ENCODE peak calls at places on chromosomes 11 and 22, in ten cellular contexts. One of them, this sample, is unnamed.

GRCh38 chr22:46355369-46355995 is 20.0 kb downstream of the TRMU start:
- DNase-seq in SHP77: peak
- DNase-seq in hypothalamus: peak
- DNase-seq in AG20443: peak
- DNase-seq in left cardiac atrium: peak
- DNase-seq in astrocyte of the spinal cord: peak
- DNase-seq in esophagus squamous epithelium: no peak
- DNase-seq in brain microvascular endothelial cell: peak
- DNase-seq in NCI-H1105 treated with DMSO at 0.1 percent for 48 hours: no peak
- DNase-seq in amniotic stem cell: peak
- DNase-seq in this sample: no peak

GRCh38 chr11:116454020-116454645 is 318.7 kb downstream of the BUD13 start:
- DNase-seq in SHP77: peak
- DNase-seq in hypothalamus: peak
- DNase-seq in AG20443: peak
- DNase-seq in left cardiac atrium: peak
- DNase-seq in astrocyte of the spinal cord: peak
- DNase-seq in esophagus squamous epithelium: no peak
- DNase-seq in brain microvascular endothelial cell: peak
- DNase-seq in NCI-H1105 treated with DMSO at 0.1 percent for 48 hours: peak
- DNase-seq in amniotic stem cell: no peak
- DNase-seq in this sample: no peak

GRCh38 chr22:30183271-30183670 is 63.3 kb downstream of the LIF start:
- DNase-seq in SHP77: no peak
- DNase-seq in hypothalamus: no peak
- DNase-seq in AG20443: no peak
- DNase-seq in left cardiac atrium: no peak
- DNase-seq in astrocyte of the spinal cord: no peak
- DNase-seq in esophagus squamous epithelium: no peak
- DNase-seq in brain microvascular endothelial cell: no peak
- DNase-seq in NCI-H1105 treated with DMSO at 0.1 percent for 48 hours: no peak
- DNase-seq in amniotic stem cell: no peak
- DNase-seq in this sample: no peak

GRCh38 chr11:66720223-66720898 is 8.7 kb downstream of the SPTBN2 start:
- DNase-seq in SHP77: peak
- DNase-seq in hypothalamus: no peak
- DNase-seq in AG20443: peak
- DNase-seq in left cardiac atrium: no peak
- DNase-seq in astrocyte of the spinal cord: peak
- DNase-seq in esophagus squamous epithelium: no peak
- DNase-seq in brain microvascular endothelial cell: peak
- DNase-seq in NCI-H1105 treated with DMSO at 0.1 percent for 48 hours: peak
- DNase-seq in amniotic stem cell: no peak
- DNase-seq in this sample: peak

GRCh38 chr11:65129649-65130441 is 4.5 kb downstream of the SYVN1 start:
- DNase-seq in SHP77: no peak
- DNase-seq in hypothalamus: no peak
- DNase-seq in AG20443: no peak
- DNase-seq in left cardiac atrium: no peak
- DNase-seq in astrocyte of the spinal cord: no peak
- DNase-seq in esophagus squamous epithelium: no peak
- DNase-seq in brain microvascular endothelial cell: no peak
- DNase-seq in NCI-H1105 treated with DMSO at 0.1 percent for 48 hours: no peak
- DNase-seq in amniotic stem cell: no peak
- DNase-seq in this sample: no peak

GRCh38 chr11:117633976-117634755 is 162.8 kb downstream of the DSCAML1 start:
- DNase-seq in SHP77: no peak
- DNase-seq in hypothalamus: no peak
- DNase-seq in AG20443: no peak
- DNase-seq in left cardiac atrium: no peak
- DNase-seq in astrocyte of the spinal cord: no peak
- DNase-seq in esophagus squamous epithelium: no peak
- DNase-seq in brain microvascular endothelial cell: no peak
- DNase-seq in NCI-H1105 treated with DMSO at 0.1 percent for 48 hours: no peak
- DNase-seq in amniotic stem cell: no peak
- DNase-seq in this sample: no peak

GRCh38 chr11:105202844-105203548 is 63.4 kb upstream of the CARD18 start:
- DNase-seq in SHP77: no peak
- DNase-seq in hypothalamus: no peak
- DNase-seq in AG20443: no peak
- DNase-seq in left cardiac atrium: no peak
- DNase-seq in astrocyte of the spinal cord: peak
- DNase-seq in esophagus squamous epithelium: no peak
- DNase-seq in brain microvascular endothelial cell: no peak
- DNase-seq in NCI-H1105 treated with DMSO at 0.1 percent for 48 hours: no peak
- DNase-seq in amniotic stem cell: no peak
- DNase-seq in this sample: no peak

GRCh38 chr22:38989461-38989860 is 7.3 kb downstream of the APOBEC3B start:
- DNase-seq in SHP77: no peak
- DNase-seq in hypothalamus: no peak
- DNase-seq in AG20443: no peak
- DNase-seq in left cardiac atrium: no peak
- DNase-seq in astrocyte of the spinal cord: no peak
- DNase-seq in esophagus squamous epithelium: no peak
- DNase-seq in brain microvascular endothelial cell: no peak
- DNase-seq in NCI-H1105 treated with DMSO at 0.1 percent for 48 hours: no peak
- DNase-seq in amniotic stem cell: no peak
- DNase-seq in this sample: no peak

GRCh38 chr22:22410677-22411076 is 97.9 kb downstream of the ZNF280B start:
- DNase-seq in SHP77: no peak
- DNase-seq in hypothalamus: no peak
- DNase-seq in AG20443: no peak
- DNase-seq in left cardiac atrium: no peak
- DNase-seq in astrocyte of the spinal cord: no peak
- DNase-seq in esophagus squamous epithelium: no peak
- DNase-seq in brain microvascular endothelial cell: no peak
- DNase-seq in NCI-H1105 treated with DMSO at 0.1 percent for 48 hours: no peak
- DNase-seq in amniotic stem cell: no peak
- DNase-seq in this sample: no peak

GRCh38 chr22:45771711-45772110 is 100.1 kb downstream of the ATXN10 start:
- DNase-seq in SHP77: no peak
- DNase-seq in hypothalamus: no peak
- DNase-seq in AG20443: no peak
- DNase-seq in left cardiac atrium: no peak
- DNase-seq in astrocyte of the spinal cord: peak
- DNase-seq in esophagus squamous epithelium: no peak
- DNase-seq in brain microvascular endothelial cell: no peak
- DNase-seq in NCI-H1105 treated with DMSO at 0.1 percent for 48 hours: no peak
- DNase-seq in amniotic stem cell: no peak
- DNase-seq in this sample: no peak

GRCh38 chr11:94574193-94574961 is 7.2 kb downstream of the PIWIL4 start:
- DNase-seq in SHP77: no peak
- DNase-seq in hypothalamus: no peak
- DNase-seq in AG20443: peak
- DNase-seq in left cardiac atrium: peak
- DNase-seq in astrocyte of the spinal cord: peak
- DNase-seq in esophagus squamous epithelium: no peak
- DNase-seq in brain microvascular endothelial cell: peak
- DNase-seq in NCI-H1105 treated with DMSO at 0.1 percent for 48 hours: no peak
- DNase-seq in amniotic stem cell: no peak
- DNase-seq in this sample: no peak

GRCh38 chr11:6568191-6568918 is 35.1 kb downstream of the RRP8 start:
- DNase-seq in SHP77: no peak
- DNase-seq in hypothalamus: peak
- DNase-seq in AG20443: peak
- DNase-seq in left cardiac atrium: no peak
- DNase-seq in astrocyte of the spinal cord: peak
- DNase-seq in esophagus squamous epithelium: no peak
- DNase-seq in brain microvascular endothelial cell: peak
- DNase-seq in NCI-H1105 treated with DMSO at 0.1 percent for 48 hours: peak
- DNase-seq in amniotic stem cell: no peak
- DNase-seq in this sample: peak

GRCh38 chr11:8082391-8083087 is 1.5 kb downstream of the TUB start:
- DNase-seq in SHP77: no peak
- DNase-seq in hypothalamus: no peak
- DNase-seq in AG20443: peak
- DNase-seq in left cardiac atrium: peak
- DNase-seq in astrocyte of the spinal cord: no peak
- DNase-seq in esophagus squamous epithelium: no peak
- DNase-seq in brain microvascular endothelial cell: no peak
- DNase-seq in NCI-H1105 treated with DMSO at 0.1 percent for 48 hours: peak
- DNase-seq in amniotic stem cell: no peak
- DNase-seq in this sample: peak

GRCh38 chr22:50621491-50621880 is 6.5 kb downstream of the ARSA start:
- DNase-seq in SHP77: no peak
- DNase-seq in hypothalamus: no peak
- DNase-seq in AG20443: no peak
- DNase-seq in left cardiac atrium: no peak
- DNase-seq in astrocyte of the spinal cord: no peak
- DNase-seq in esophagus squamous epithelium: no peak
- DNase-seq in brain microvascular endothelial cell: no peak
- DNase-seq in NCI-H1105 treated with DMSO at 0.1 percent for 48 hours: peak
- DNase-seq in amniotic stem cell: no peak
- DNase-seq in this sample: no peak

GRCh38 chr11:126127898-126128297 is 65.2 kb upstream of the CDON start:
- DNase-seq in SHP77: no peak
- DNase-seq in hypothalamus: no peak
- DNase-seq in AG20443: no peak
- DNase-seq in left cardiac atrium: no peak
- DNase-seq in astrocyte of the spinal cord: no peak
- DNase-seq in esophagus squamous epithelium: no peak
- DNase-seq in brain microvascular endothelial cell: no peak
- DNase-seq in NCI-H1105 treated with DMSO at 0.1 percent for 48 hours: no peak
- DNase-seq in amniotic stem cell: no peak
- DNase-seq in this sample: peak

GRCh38 chr22:26429458-26430238 is 588 bp downstream of the ASPHD2 start:
- DNase-seq in SHP77: no peak
- DNase-seq in hypothalamus: no peak
- DNase-seq in AG20443: peak
- DNase-seq in left cardiac atrium: no peak
- DNase-seq in astrocyte of the spinal cord: no peak
- DNase-seq in esophagus squamous epithelium: no peak
- DNase-seq in brain microvascular endothelial cell: no peak
- DNase-seq in NCI-H1105 treated with DMSO at 0.1 percent for 48 hours: no peak
- DNase-seq in amniotic stem cell: no peak
- DNase-seq in this sample: no peak

GRCh38 chr11:59755701-59756495 is 722 bp downstream of the STX3 start:
- DNase-seq in SHP77: peak
- DNase-seq in hypothalamus: peak
- DNase-seq in AG20443: peak
- DNase-seq in left cardiac atrium: peak
- DNase-seq in astrocyte of the spinal cord: peak
- DNase-seq in esophagus squamous epithelium: no peak
- DNase-seq in brain microvascular endothelial cell: peak
- DNase-seq in NCI-H1105 treated with DMSO at 0.1 percent for 48 hours: peak
- DNase-seq in amniotic stem cell: peak
- DNase-seq in this sample: no peak

GRCh38 chr22:25172153-25172552 is 27.5 kb upstream of the CRYBB3 start:
- DNase-seq in SHP77: peak
- DNase-seq in hypothalamus: no peak
- DNase-seq in AG20443: no peak
- DNase-seq in left cardiac atrium: no peak
- DNase-seq in astrocyte of the spinal cord: no peak
- DNase-seq in esophagus squamous epithelium: no peak
- DNase-seq in brain microvascular endothelial cell: no peak
- DNase-seq in NCI-H1105 treated with DMSO at 0.1 percent for 48 hours: no peak
- DNase-seq in amniotic stem cell: no peak
- DNase-seq in this sample: no peak

GRCh38 chr22:20999350-21000214 is 2.3 kb downstream of the THAP7 start:
- DNase-seq in SHP77: no peak
- DNase-seq in hypothalamus: no peak
- DNase-seq in AG20443: no peak
- DNase-seq in left cardiac atrium: no peak
- DNase-seq in astrocyte of the spinal cord: no peak
- DNase-seq in esophagus squamous epithelium: no peak
- DNase-seq in brain microvascular endothelial cell: no peak
- DNase-seq in NCI-H1105 treated with DMSO at 0.1 percent for 48 hours: no peak
- DNase-seq in amniotic stem cell: no peak
- DNase-seq in this sample: no peak

GRCh38 chr11:122179966-122180365 is 64.0 kb upstream of the BLID start:
- DNase-seq in SHP77: no peak
- DNase-seq in hypothalamus: no peak
- DNase-seq in AG20443: no peak
- DNase-seq in left cardiac atrium: no peak
- DNase-seq in astrocyte of the spinal cord: no peak
- DNase-seq in esophagus squamous epithelium: no peak
- DNase-seq in brain microvascular endothelial cell: no peak
- DNase-seq in NCI-H1105 treated with DMSO at 0.1 percent for 48 hours: no peak
- DNase-seq in amniotic stem cell: no peak
- DNase-seq in this sample: no peak

GRCh38 chr22:19615001-19615461 is 90.8 kb upstream of the CLDN5 start:
- DNase-seq in SHP77: no peak
- DNase-seq in hypothalamus: no peak
- DNase-seq in AG20443: no peak
- DNase-seq in left cardiac atrium: no peak
- DNase-seq in astrocyte of the spinal cord: no peak
- DNase-seq in esophagus squamous epithelium: no peak
- DNase-seq in brain microvascular endothelial cell: no peak
- DNase-seq in NCI-H1105 treated with DMSO at 0.1 percent for 48 hours: no peak
- DNase-seq in amniotic stem cell: no peak
- DNase-seq in this sample: no peak

GRCh38 chr11:111429066-111429506 is 50.0 kb upstream of the POU2AF1 start:
- DNase-seq in SHP77: peak
- DNase-seq in hypothalamus: no peak
- DNase-seq in AG20443: peak
- DNase-seq in left cardiac atrium: peak
- DNase-seq in astrocyte of the spinal cord: peak
- DNase-seq in esophagus squamous epithelium: no peak
- DNase-seq in brain microvascular endothelial cell: peak
- DNase-seq in NCI-H1105 treated with DMSO at 0.1 percent for 48 hours: peak
- DNase-seq in amniotic stem cell: peak
- DNase-seq in this sample: no peak

GRCh38 chr22:40542821-40543540 is 93.5 kb downstream of the MRTFA start:
- DNase-seq in SHP77: no peak
- DNase-seq in hypothalamus: no peak
- DNase-seq in AG20443: no peak
- DNase-seq in left cardiac atrium: no peak
- DNase-seq in astrocyte of the spinal cord: no peak
- DNase-seq in esophagus squamous epithelium: no peak
- DNase-seq in brain microvascular endothelial cell: no peak
- DNase-seq in NCI-H1105 treated with DMSO at 0.1 percent for 48 hours: no peak
- DNase-seq in amniotic stem cell: no peak
- DNase-seq in this sample: no peak

GRCh38 chr11:120105576-120105975 is 32.3 kb downstream of the TRIM29 start:
- DNase-seq in SHP77: no peak
- DNase-seq in hypothalamus: no peak
- DNase-seq in AG20443: no peak
- DNase-seq in left cardiac atrium: no peak
- DNase-seq in astrocyte of the spinal cord: no peak
- DNase-seq in esophagus squamous epithelium: no peak
- DNase-seq in brain microvascular endothelial cell: no peak
- DNase-seq in NCI-H1105 treated with DMSO at 0.1 percent for 48 hours: no peak
- DNase-seq in amniotic stem cell: no peak
- DNase-seq in this sample: no peak

GRCh38 chr11:77379253-77379652 is 77.8 kb upstream of the GDPD4 start:
- DNase-seq in SHP77: no peak
- DNase-seq in hypothalamus: no peak
- DNase-seq in AG20443: no peak
- DNase-seq in left cardiac atrium: no peak
- DNase-seq in astrocyte of the spinal cord: peak
- DNase-seq in esophagus squamous epithelium: no peak
- DNase-seq in brain microvascular endothelial cell: peak
- DNase-seq in NCI-H1105 treated with DMSO at 0.1 percent for 48 hours: no peak
- DNase-seq in amniotic stem cell: no peak
- DNase-seq in this sample: no peak

GRCh38 chr11:13104619-13105236 is 95.6 kb downstream of the RASSF10 start:
- DNase-seq in SHP77: no peak
- DNase-seq in hypothalamus: no peak
- DNase-seq in AG20443: no peak
- DNase-seq in left cardiac atrium: no peak
- DNase-seq in astrocyte of the spinal cord: no peak
- DNase-seq in esophagus squamous epithelium: no peak
- DNase-seq in brain microvascular endothelial cell: no peak
- DNase-seq in NCI-H1105 treated with DMSO at 0.1 percent for 48 hours: peak
- DNase-seq in amniotic stem cell: no peak
- DNase-seq in this sample: no peak

GRCh38 chr11:87421422-87421821 is 383.7 kb downstream of the TMEM135 start:
- DNase-seq in SHP77: peak
- DNase-seq in hypothalamus: no peak
- DNase-seq in AG20443: peak
- DNase-seq in left cardiac atrium: no peak
- DNase-seq in astrocyte of the spinal cord: peak
- DNase-seq in esophagus squamous epithelium: no peak
- DNase-seq in brain microvascular endothelial cell: peak
- DNase-seq in NCI-H1105 treated with DMSO at 0.1 percent for 48 hours: peak
- DNase-seq in amniotic stem cell: peak
- DNase-seq in this sample: no peak

This sample was measured in DMS 273 treated with DMSO at 0.1 percent for 48 hours.